ENCODE peak calls at places on chromosomes 12 and 14, in ten cellular contexts. X, M, G, L, A, P, C, Q, V and N are unnamed samples.

GRCh38 chr12:106840217-106840616 is 65.7 kb downstream of the RIC8B start:
- DNase-seq in X (no peak), M (no peak), G (no peak), L (peak; percentile 24), A (peak; percentile 36), P (peak; percentile 36), C (no peak), Q (no peak), V (no peak), N (no peak)

GRCh38 chr12:94074970-94075695 is 73.2 kb upstream of the PLXNC1 start:
- DNase-seq in X (peak; percentile 90), M (peak; percentile 55), G (no peak), L (peak; percentile 39), A (peak; percentile 80), P (peak; percentile 56), C (no peak), Q (no peak), V (peak; percentile 35), N (no peak)

GRCh38 chr14:51730094-51730493 is 78.4 kb downstream of the FRMD6 start:
- DNase-seq in X (no peak), M (no peak), G (no peak), L (no peak), A (no peak), P (no peak), C (no peak), Q (no peak), V (no peak), N (no peak)

GRCh38 chr14:33998263-33998662 is 47.4 kb upstream of the EGLN3 start:
- DNase-seq in X (no peak), M (no peak), G (no peak), L (no peak), A (no peak), P (no peak), C (no peak), Q (no peak), V (no peak), N (no peak)

GRCh38 chr14:102213984-102214658 is 74.4 kb downstream of the WDR20 start:
- DNase-seq in X (no peak), M (no peak), G (no peak), L (no peak), A (no peak), P (no peak), C (no peak), Q (no peak), V (no peak), N (no peak)

GRCh38 chr14:91127411-91127810 is 13.5 kb downstream of the DGLUCY start:
- DNase-seq in X (no peak), M (peak; percentile 86), G (no peak), L (peak; percentile 29), A (no peak), P (no peak), C (no peak), Q (no peak), V (no peak), N (no peak)

GRCh38 chr14:102902523-102903247 is 19.8 kb upstream of the AMN start:
- DNase-seq in X (no peak), M (no peak), G (no peak), L (no peak), A (no peak), P (no peak), C (no peak), Q (no peak), V (no peak), N (no peak)

GRCh38 chr12:15227004-15227679 is 5.9 kb upstream of the RERG start:
- DNase-seq in X (peak; percentile 59), M (peak; percentile 44), G (no peak), L (no peak), A (peak; percentile 41), P (peak; percentile 53), C (no peak), Q (no peak), V (peak; percentile 16), N (no peak)

GRCh38 chr12:32455607-32456063 is 56.3 kb downstream of the FGD4 start:
- DNase-seq in X (peak; percentile 68), M (no peak), G (peak; percentile 36), L (no peak), A (peak; percentile 45), P (peak; percentile 79), C (no peak), Q (no peak), V (peak; percentile 19), N (no peak)

GRCh38 chr12:127507336-127507735 is 759.6 kb upstream of the TMEM132C start:
- DNase-seq in X (no peak), M (no peak), G (no peak), L (no peak), A (no peak), P (no peak), C (no peak), Q (no peak), V (no peak), N (no peak)

GRCh38 chr12:118060301-118061010 is 523 bp downstream of the WSB2 start:
- DNase-seq in X (no peak), M (no peak), G (peak; percentile 60), L (no peak), A (no peak), P (no peak), C (no peak), Q (peak; percentile 50), V (peak; percentile 45), N (peak; percentile 67)

GRCh38 chr14:87175175-87175574 is 817.8 kb downstream of the GALC start:
- DNase-seq in X (no peak), M (no peak), G (no peak), L (no peak), A (no peak), P (no peak), C (no peak), Q (no peak), V (no peak), N (no peak)

GRCh38 chr12:6226002-6226700 is 26.0 kb downstream of the CD9 start:
- DNase-seq in X (peak; percentile 77), M (no peak), G (no peak), L (no peak), A (no peak), P (peak; percentile 62), C (peak; percentile 60), Q (peak; percentile 42), V (no peak), N (no peak)

GRCh38 chr14:61385002-61385685 is 63.8 kb downstream of the PRKCH start:
- DNase-seq in X (no peak), M (no peak), G (peak; percentile 86), L (no peak), A (no peak), P (peak; percentile 56), C (no peak), Q (no peak), V (no peak), N (no peak)